ENCODE peak calls at places on chromosomes 3 and 15, in four cellular contexts. N, F, C and A are unnamed samples.

GRCh38 chr3:136954980-136955780 is 2.6 kb upstream of the IL20RB start:
- DNase-seq in N (peak; percentile 8), F (no peak), C (no peak), A (peak; percentile 36)

GRCh38 chr3:46932455-46933225 is 43.9 kb downstream of the CCDC12 start:
- DNase-seq in N (no peak), F (no peak), C (no peak), A (no peak)

GRCh38 chr3:105835606-105836005 is 33.2 kb downstream of the CBLB start:
- DNase-seq in N (no peak), F (no peak), C (no peak), A (no peak)

GRCh38 chr15:39367591-39367990 is 213.3 kb upstream of the THBS1 start:
- DNase-seq in N (no peak), F (no peak), C (no peak), A (no peak)

GRCh38 chr15:90364251-90364650 is 12.2 kb downstream of the ZNF774 start:
- DNase-seq in N (no peak), F (no peak), C (no peak), A (no peak)

GRCh38 chr15:71634820-71635219 is 175.5 kb upstream of the NR2E3 start:
- DNase-seq in N (no peak), F (no peak), C (no peak), A (no peak)

GRCh38 chr3:139638518-139638917 is 39.3 kb downstream of the NMNAT3 start:
- DNase-seq in N (no peak), F (no peak), C (no peak), A (no peak)

GRCh38 chr15:95175914-95176658 is 944.7 kb downstream of the MCTP2 start:
- DNase-seq in N (no peak), F (peak; percentile 32), C (no peak), A (no peak)

GRCh38 chr15:86384191-86384590 is 304.5 kb downstream of the AGBL1 start:
- DNase-seq in N (no peak), F (no peak), C (no peak), A (no peak)

GRCh38 chr15:99102332-99103235 is 2.3 kb upstream of the SYNM start:
- DNase-seq in N (no peak), F (no peak), C (no peak), A (no peak)

GRCh38 chr15:48798319-48798718 is 12.6 kb downstream of the CEP152 start:
- DNase-seq in N (no peak), F (no peak), C (no peak), A (peak; percentile 53)

GRCh38 chr15:80517290-80517689 is 113.1 kb downstream of the ARNT2 start:
- DNase-seq in N (no peak), F (no peak), C (no peak), A (no peak)
- H2AFZ ChIP-seq in N (no peak overlapping the region), F (no peak overlapping the region), C (no peak overlapping the region), A (no peak overlapping the region)

DNA sequence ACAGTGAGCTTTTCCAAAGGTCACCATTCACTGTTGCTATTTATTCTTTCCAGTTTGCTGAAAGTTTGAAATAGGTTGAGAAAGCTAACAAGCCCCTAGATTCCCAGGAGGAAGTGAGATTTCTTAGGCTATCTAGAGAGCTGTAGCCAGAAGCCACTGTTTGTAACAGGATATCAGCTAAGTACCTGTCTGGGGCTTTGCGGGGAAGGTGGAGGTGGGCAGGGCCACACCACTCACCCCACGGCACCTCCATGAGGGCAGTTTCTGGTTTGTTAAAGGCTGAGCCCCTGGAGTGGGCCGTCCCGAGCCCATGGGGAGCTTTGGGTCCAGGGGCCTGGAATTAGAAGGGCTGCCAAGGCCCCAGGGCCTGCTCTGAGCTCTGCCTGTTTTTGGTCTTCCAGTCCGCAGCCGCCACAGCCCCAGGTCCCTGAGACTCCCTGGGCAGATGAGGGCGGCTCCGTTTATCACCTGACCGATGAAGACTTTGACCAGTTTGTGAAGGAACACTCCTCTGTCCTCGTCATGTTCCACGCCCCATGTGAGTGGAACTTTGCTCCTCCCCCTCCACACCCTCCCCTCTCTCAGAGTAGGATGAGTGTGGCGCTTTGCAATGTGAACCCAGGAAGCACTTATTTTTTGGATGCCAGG is 63.4 kb downstream of the PDIA5 start:
- DNase-seq in N (no peak), F (no peak), C (no peak), A (no peak)
- TF ChIP-seq JUNB in N (no peak), F (no peak), C (no peak), A (no peak)

GRCh38 chr3:55203006-55203405 is 275.1 kb upstream of the LRTM1 start:
- DNase-seq in N (no peak), F (no peak), C (no peak), A (no peak)

GRCh38 chr3:55202320-55202719 is 274.5 kb upstream of the LRTM1 start:
- DNase-seq in N (no peak), F (no peak), C (no peak), A (no peak)

GRCh38 chr3:55201729-55202128 is 273.9 kb upstream of the LRTM1 start:
- DNase-seq in N (no peak), F (no peak), C (no peak), A (no peak)

GRCh38 chr3:55198554-55198953 is 270.7 kb upstream of the LRTM1 start:
- DNase-seq in N (no peak), F (no peak), C (no peak), A (no peak)

GRCh38 chr3:55200916-55201315 is 273.1 kb upstream of the LRTM1 start:
- DNase-seq in N (no peak), F (no peak), C (no peak), A (peak; percentile 22)
- H2AFZ ChIP-seq in N (no peak overlapping the region), F (no peak overlapping the region), C (no peak overlapping the region), A (no peak overlapping the region)

GRCh38 chr3:106943071-106943470 is 434.2 kb upstream of the CCDC54 start:
- DNase-seq in N (no peak), F (no peak), C (no peak), A (no peak)

GRCh38 chr3:106945435-106945834 is 431.8 kb upstream of the CCDC54 start:
- DNase-seq in N (no peak), F (no peak), C (no peak), A (no peak)
- TF ChIP-seq JUNB in N (no peak), F (no peak), C (no peak), A (no peak)

GRCh38 chr15:67021455-67021854 is 43.9 kb upstream of the SMAD3 start:
- DNase-seq in N (no peak), F (no peak), C (no peak), A (peak; percentile 55)
- H2AFZ ChIP-seq in N (no peak overlapping the region), F (no peak overlapping the region), C (no peak overlapping the region), A (no peak overlapping the region)

GRCh38 chr3:54897028-54897711 is 30.7 kb downstream of the LRTM1 start:
- DNase-seq in N (no peak), F (no peak), C (no peak), A (no peak)
- TF ChIP-seq JUNB in N (no peak), F (no peak), C (no peak), A (no peak)

GRCh38 chr15:52137432-52138357 is 25.1 kb upstream of the BCL2L10 start:
- DNase-seq in N (peak; percentile 81), F (peak; percentile 76), C (no peak), A (no peak)

GRCh38 chr15:52143862-52144261 is 31.3 kb upstream of the BCL2L10 start:
- DNase-seq in N (peak; percentile 63), F (peak; percentile 38), C (no peak), A (peak; percentile 22)

GRCh38 chr15:52136471-52136993 is 24.0 kb upstream of the BCL2L10 start:
- DNase-seq in N (no peak), F (no peak), C (no peak), A (no peak)

GRCh38 chr15:52140646-52141045 is 28.1 kb upstream of the BCL2L10 start:
- DNase-seq in N (no peak), F (no peak), C (no peak), A (peak; percentile 7)

DNA sequence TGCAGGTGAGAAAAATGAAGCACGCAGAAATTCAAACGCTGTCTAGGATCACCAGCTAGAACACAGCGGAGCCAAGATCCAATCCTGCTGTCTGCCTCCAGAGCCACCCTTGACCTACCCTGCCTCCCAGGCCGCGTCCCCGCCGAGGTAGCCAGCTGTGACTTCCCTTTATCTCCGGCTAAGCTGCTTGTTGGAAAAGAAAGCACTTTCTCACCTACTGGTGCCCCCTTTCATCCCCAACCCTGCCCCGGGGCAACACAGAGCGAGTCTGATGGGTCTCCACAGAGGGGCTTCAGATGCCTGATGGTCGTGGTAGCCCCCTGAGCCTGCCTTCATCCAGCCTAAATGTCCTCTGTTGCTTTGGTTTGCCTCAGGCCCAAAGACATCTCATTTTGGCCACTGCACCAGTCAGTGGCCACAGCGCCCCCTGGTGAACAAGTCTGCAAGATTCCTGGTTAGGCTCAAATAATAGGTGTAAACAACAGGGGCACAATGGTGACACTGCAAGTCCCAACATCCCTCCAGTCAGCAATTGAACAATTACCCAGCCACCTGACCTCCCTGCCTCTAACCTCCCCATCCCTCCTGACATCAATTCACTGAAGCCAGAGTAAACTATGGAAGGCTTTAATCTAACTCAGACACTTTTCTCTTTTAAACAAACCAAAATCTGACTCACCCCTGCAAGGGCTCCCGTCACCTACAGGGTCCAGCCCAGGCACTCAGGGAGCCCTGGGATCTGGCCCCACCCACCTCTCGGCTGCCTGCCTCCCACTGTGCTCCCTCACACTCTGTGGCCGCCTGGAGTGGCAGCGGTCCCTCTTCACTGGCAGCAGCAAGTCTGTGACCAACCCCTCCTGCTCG is 27.3 kb upstream of the BCL2L10 start:
- DNase-seq in N (peak; percentile 60), F (peak; percentile 88), C (peak; percentile 39), A (peak; percentile 95)
- H2AFZ ChIP-seq in N (no peak overlapping the region), F (peak overlapping the region; percentile 84), C (peak overlapping the region; percentile 90), A (no peak overlapping the region)

GRCh38 chr3:98731720-98732238 is 31.4 kb upstream of the ST3GAL6 start:
- DNase-seq in N (peak; percentile 73), F (no peak), C (no peak), A (no peak)

GRCh38 chr3:98734311-98734710 is 28.8 kb upstream of the ST3GAL6 start:
- DNase-seq in N (no peak), F (no peak), C (no peak), A (no peak)

GRCh38 chr3:98733778-98734281 is 29.3 kb upstream of the ST3GAL6 start:
- DNase-seq in N (peak; percentile 71), F (no peak), C (peak; percentile 33), A (peak; percentile 30)

GRCh38 chr3:98732239-98733054 is 30.7 kb upstream of the ST3GAL6 start:
- DNase-seq in N (peak; percentile 82), F (no peak), C (no peak), A (peak; percentile 78)

GRCh38 chr3:98733055-98733777 is 29.9 kb upstream of the ST3GAL6 start:
- DNase-seq in N (peak; percentile 12), F (no peak), C (no peak), A (no peak)
- TF ChIP-seq JUNB in N (no peak), F (no peak), C (no peak), A (no peak)